ENCODE peak calls at places on chromosome 2, in seven cellular contexts. I, S, C, R, X, G and J are unnamed samples. For H3K27me3, the result is how much of the 10 kb centered on the place peaks cover.

GRCh38 chr2:118089015-118089800 is 937 bp downstream of the INSIG2 start:
- DNase-seq in I (peak), S (no peak), C (no peak), R (no peak), X (peak), G (peak), J (no peak)

GRCh38 chr2:73283545-73284295 is 558 bp downstream of the FBXO41 start:
- DNase-seq in I (no peak), S (no peak), C (peak), R (peak), X (peak), G (no peak), J (no peak)

GRCh38 chr2:120436460-120436739 is 90.5 kb downstream of the INHBB start:
- DNase-seq in I (no peak), S (no peak), C (no peak), R (no peak), X (peak), G (no peak), J (no peak)

GRCh38 chr2:64212346-64212745 is 68.1 kb upstream of the PELI1 start:
- DNase-seq in I (no peak), S (no peak), C (peak), R (no peak), X (peak), G (peak), J (no peak)

GRCh38 chr2:55721601-55722215 is 28.1 kb upstream of the PNPT1 start:
- DNase-seq in I (no peak), S (no peak), C (no peak), R (no peak), X (no peak), G (no peak), J (no peak)

GRCh38 chr2:6184532-6185302 is 492.5 kb downstream of the SOX11 start:
- DNase-seq in I (no peak), S (no peak), C (no peak), R (no peak), X (no peak), G (peak), J (no peak)

GRCh38 chr2:197615033-197615652 is 60.2 kb downstream of the RFTN2 start:
- DNase-seq in I (no peak), S (no peak), C (no peak), R (no peak), X (no peak), G (no peak), J (no peak)

GRCh38 chr2:174779361-174779928 is 15.2 kb upstream of the CHRNA1 start:
- DNase-seq in I (no peak), S (peak), C (no peak), R (no peak), X (peak), G (no peak), J (no peak)

GRCh38 chr2:219125225-219125885 is 35.3 kb downstream of the NHEJ1 start:
- DNase-seq in I (peak), S (no peak), C (peak), R (no peak), X (peak), G (peak), J (no peak)

GRCh38 chr2:58156780-58157179 is 84.3 kb downstream of the FANCL start:
- DNase-seq in I (no peak), S (no peak), C (no peak), R (no peak), X (no peak), G (no peak), J (no peak)

GRCh38 chr2:186599186-186599778 is 9.4 kb downstream of the ITGAV start:
- DNase-seq in I (no peak), S (no peak), C (no peak), R (no peak), X (no peak), G (peak), J (no peak)

GRCh38 chr2:186594001-186594722 is 4.3 kb downstream of the ITGAV start:
- DNase-seq in I (no peak), S (no peak), C (no peak), R (no peak), X (no peak), G (no peak), J (no peak)

GRCh38 chr2:186592137-186592875 is 2.5 kb downstream of the ITGAV start:
- DNase-seq in I (no peak), S (no peak), C (no peak), R (no peak), X (no peak), G (no peak), J (no peak)

GRCh38 chr2:186590538-186591441 is 934 bp downstream of the ITGAV start:
- DNase-seq in I (peak), S (no peak), C (no peak), R (no peak), X (peak), G (peak), J (no peak)

DNA sequence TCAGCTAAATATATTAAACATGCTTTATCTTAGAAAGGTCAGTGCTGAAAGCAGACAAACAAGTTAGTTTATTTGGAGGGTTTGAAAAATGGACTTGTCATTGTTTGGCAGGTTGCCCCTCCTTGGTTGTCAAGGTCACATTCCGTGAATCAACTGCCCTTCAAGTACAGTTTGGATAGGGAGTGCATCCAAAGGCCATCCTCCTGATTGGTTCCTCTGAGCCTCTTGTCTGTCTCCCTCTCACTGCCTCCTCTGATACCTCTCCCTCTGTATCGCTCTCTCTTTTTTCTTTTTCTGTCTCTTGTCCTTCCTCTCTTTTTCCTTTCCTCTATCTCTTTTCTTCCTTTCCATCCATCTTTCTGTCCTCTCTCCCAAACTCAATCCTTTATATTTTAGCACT is 5.4 kb downstream of the ITGAV start:
- DNase-seq in I (peak), S (no peak), C (no peak), R (no peak), X (peak), G (no peak), J (no peak)
- H3K4me3 ChIP-seq in I (no peak), S (no peak), C (no peak), R (no peak), X (no peak), G (no peak), J (no peak)

GRCh38 chr2:86790828-86791561 is at the start of gene CD8A:
- DNase-seq in I (no peak), S (peak), C (no peak), R (peak), X (peak), G (peak), J (no peak)
- H3K27me3 ChIP-seq in I (under half), S (under half), C (under half), R (half or more), X (half or more), G (under half), J (under half)

GRCh38 chr2:134582547-134582899 is 136.3 kb downstream of the TMEM163 start:
- DNase-seq in I (no peak), S (no peak), C (no peak), R (no peak), X (no peak), G (no peak), J (no peak)
- H3K4me3 ChIP-seq in I (no peak), S (no peak), C (no peak), R (no peak), X (no peak), G (no peak), J (no peak)

DNA sequence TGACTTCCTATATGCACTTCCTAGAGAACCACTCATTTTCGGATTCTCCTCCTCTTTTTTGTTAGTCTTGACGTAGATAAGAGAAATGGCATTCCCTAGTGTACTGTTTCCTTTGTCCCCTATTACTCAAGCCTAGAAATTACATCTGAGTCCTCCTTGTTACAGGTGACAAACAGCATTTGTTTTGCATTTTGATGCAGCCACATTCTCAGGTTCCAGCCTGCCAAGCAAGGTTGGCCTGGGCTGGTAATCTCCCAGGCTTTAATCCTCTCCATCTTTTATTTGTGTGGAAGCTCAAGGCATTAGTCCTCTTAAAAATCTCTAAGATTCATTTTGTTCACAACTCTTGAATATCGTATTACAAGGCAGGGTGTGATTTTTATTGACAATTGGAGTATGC is 318.0 kb upstream of the NRP2 start:
- DNase-seq in I (no peak), S (no peak), C (no peak), R (no peak), X (no peak), G (no peak), J (no peak)
- H3K27me3 ChIP-seq in I (under half), S (under half), C (under half), R (under half), X (under half), G (under half), J (under half)